ENCODE peak calls at places on chromosome 9, in four cellular contexts. One of them, this sample, is unnamed.

GRCh38 chr9:82147798-82148440 is 159.3 kb downstream of the SPATA31D1 start:
- DNase-seq in HCT116: no peak
- DNase-seq in gastrocnemius medialis: no peak
- DNase-seq in A549: no peak
- DNase-seq in this sample: no peak

GRCh38 chr9:134441227-134442086 is 115.2 kb downstream of the RXRA start:
- DNase-seq in HCT116: no peak
- DNase-seq in A549: no peak
- DNase-seq in gastrocnemius medialis: peak
- DNase-seq in this sample: no peak

GRCh38 chr9:81499021-81499454 is 190.3 kb downstream of the TLE1 start:
- DNase-seq in HCT116: no peak
- DNase-seq in gastrocnemius medialis: peak
- DNase-seq in A549: no peak
- DNase-seq in this sample: no peak

GRCh38 chr9:89604463-89605180 is at the start of gene GADD45G:
- DNase-seq in gastrocnemius medialis: peak
- DNase-seq in A549: peak
- DNase-seq in HCT116: no peak
- DNase-seq in this sample: peak

GRCh38 chr9:111013250-111013649 is 25.0 kb downstream of the LPAR1 start:
- DNase-seq in gastrocnemius medialis: no peak
- DNase-seq in A549: no peak
- DNase-seq in HCT116: no peak
- DNase-seq in this sample: no peak

GRCh38 chr9:34664281-34665108 is 2.0 kb upstream of the CCL27 start:
- DNase-seq in HCT116: peak
- DNase-seq in A549: peak
- DNase-seq in gastrocnemius medialis: peak
- DNase-seq in this sample: peak

GRCh38 chr9:98075332-98075805 is 18.8 kb downstream of the NANS start:
- DNase-seq in gastrocnemius medialis: no peak
- DNase-seq in A549: no peak
- DNase-seq in HCT116: peak
- DNase-seq in this sample: peak

GRCh38 chr9:99103054-99103453 is 1.9 kb upstream of the TGFBR1 start:
- DNase-seq in gastrocnemius medialis: no peak
- DNase-seq in A549: peak
- DNase-seq in HCT116: no peak
- DNase-seq in this sample: no peak

GRCh38 chr9:5951686-5952211 is 61.1 kb downstream of the MLANA start:
- DNase-seq in A549: no peak
- DNase-seq in HCT116: no peak
- DNase-seq in gastrocnemius medialis: no peak
- DNase-seq in this sample: no peak

GRCh38 chr9:114174876-114175771 is 19.8 kb downstream of the COL27A1 start:
- DNase-seq in gastrocnemius medialis: peak
- DNase-seq in A549: no peak
- DNase-seq in HCT116: no peak
- DNase-seq in this sample: no peak

GRCh38 chr9:4661165-4662095 is 664 bp upstream of the PLPP6 start:
- DNase-seq in HCT116: no peak
- DNase-seq in gastrocnemius medialis: no peak
- DNase-seq in A549: no peak
- DNase-seq in this sample: no peak

GRCh38 chr9:114409103-114409780 is 21.5 kb upstream of the AKNA start:
- DNase-seq in gastrocnemius medialis: no peak
- DNase-seq in HCT116: no peak
- DNase-seq in A549: no peak
- DNase-seq in this sample: no peak

GRCh38 chr9:33416996-33417395 is 14.6 kb upstream of the AQP7 start:
- DNase-seq in gastrocnemius medialis: no peak
- DNase-seq in HCT116: no peak
- DNase-seq in A549: no peak
- DNase-seq in this sample: no peak

GRCh38 chr9:69030851-69031645 is 4.5 kb upstream of the FXN start:
- DNase-seq in HCT116: no peak
- DNase-seq in A549: no peak
- DNase-seq in gastrocnemius medialis: no peak
- DNase-seq in this sample: no peak

GRCh38 chr9:8205580-8205979 is 406.0 kb upstream of the DMAC1 start:
- DNase-seq in A549: no peak
- DNase-seq in HCT116: no peak
- DNase-seq in gastrocnemius medialis: no peak
- DNase-seq in this sample: no peak

GRCh38 chr9:126122901-126123616 is 203.6 kb upstream of the MVB12B start:
- DNase-seq in HCT116: no peak
- DNase-seq in A549: no peak
- DNase-seq in gastrocnemius medialis: no peak
- DNase-seq in this sample: no peak

GRCh38 chr9:82540175-82540574 is 522.8 kb downstream of the RASEF start:
- DNase-seq in HCT116: no peak
- DNase-seq in A549: no peak
- DNase-seq in gastrocnemius medialis: no peak
- DNase-seq in this sample: no peak

GRCh38 chr9:137339045-137339444 is 37.0 kb upstream of the NRARP start:
- DNase-seq in gastrocnemius medialis: no peak
- DNase-seq in HCT116: no peak
- DNase-seq in A549: no peak
- DNase-seq in this sample: no peak

GRCh38 chr9:119432428-119432827 is 63.2 kb upstream of the BRINP1 start:
- DNase-seq in A549: no peak
- DNase-seq in HCT116: no peak
- DNase-seq in gastrocnemius medialis: no peak
- DNase-seq in this sample: no peak

GRCh38 chr9:35553670-35554543 is 51.2 kb upstream of the TESK1 start:
- DNase-seq in A549: peak
- DNase-seq in gastrocnemius medialis: peak
- DNase-seq in HCT116: peak
- DNase-seq in this sample: no peak

GRCh38 chr9:27059907-27060306 is 49.1 kb upstream of the TEK start:
- DNase-seq in gastrocnemius medialis: no peak
- DNase-seq in A549: no peak
- DNase-seq in HCT116: no peak
- DNase-seq in this sample: no peak

GRCh38 chr9:86945868-86946711 is 1.2 kb downstream of the GAS1 start:
- DNase-seq in gastrocnemius medialis: peak
- DNase-seq in A549: peak
- DNase-seq in HCT116: no peak
- DNase-seq in this sample: peak

GRCh38 chr9:114099523-114100270 is 605 bp upstream of the KIF12 start:
- DNase-seq in gastrocnemius medialis: no peak
- DNase-seq in HCT116: no peak
- DNase-seq in A549: no peak
- DNase-seq in this sample: no peak

GRCh38 chr9:124794902-124795491 is 18.1 kb downstream of the OLFML2A start:
- DNase-seq in HCT116: peak
- DNase-seq in gastrocnemius medialis: peak
- DNase-seq in A549: no peak
- DNase-seq in this sample: no peak

GRCh38 chr9:21455320-21455719 is 15.1 kb downstream of the IFNA1 start:
- DNase-seq in HCT116: peak
- DNase-seq in gastrocnemius medialis: no peak
- DNase-seq in A549: peak
- DNase-seq in this sample: no peak

GRCh38 chr9:102106446-102106845 is 368.0 kb upstream of the GRIN3A start:
- DNase-seq in gastrocnemius medialis: no peak
- DNase-seq in A549: no peak
- DNase-seq in HCT116: no peak
- DNase-seq in this sample: no peak

GRCh38 chr9:127707766-127708165 is 978 bp downstream of the CFAP157 start:
- DNase-seq in HCT116: peak
- DNase-seq in A549: no peak
- DNase-seq in gastrocnemius medialis: no peak
- DNase-seq in this sample: no peak

GRCh38 chr9:117354252-117354847 is 60.5 kb downstream of the ASTN2 start:
- DNase-seq in gastrocnemius medialis: no peak
- DNase-seq in A549: no peak
- DNase-seq in HCT116: no peak
- DNase-seq in this sample: no peak

GRCh38 chr9:106616946-106617345 is 246.0 kb upstream of the ZNF462 start:
- DNase-seq in gastrocnemius medialis: no peak
- DNase-seq in A549: no peak
- DNase-seq in HCT116: no peak
- DNase-seq in this sample: no peak

GRCh38 chr9:136840877-136841645 is 1.2 kb upstream of the AJM1 start:
- DNase-seq in A549: no peak
- DNase-seq in gastrocnemius medialis: peak
- DNase-seq in HCT116: no peak
- DNase-seq in this sample: no peak

GRCh38 chr9:12695474-12695873 is 2.3 kb downstream of the TYRP1 start:
- DNase-seq in A549: no peak
- DNase-seq in gastrocnemius medialis: peak
- DNase-seq in HCT116: no peak
- DNase-seq in this sample: no peak

GRCh38 chr9:79489241-79490000 is 82.3 kb upstream of the TLE4 start:
- DNase-seq in A549: peak
- DNase-seq in HCT116: no peak
- DNase-seq in gastrocnemius medialis: peak
- DNase-seq in this sample: peak

GRCh38 chr9:71987471-71988371 is 72.7 kb downstream of the C9orf57 start:
- DNase-seq in HCT116: no peak
- DNase-seq in gastrocnemius medialis: no peak
- DNase-seq in A549: no peak
- DNase-seq in this sample: no peak

GRCh38 chr9:35516481-35516880 is 26.6 kb downstream of the RUSC2 start:
- DNase-seq in HCT116: no peak
- DNase-seq in gastrocnemius medialis: no peak
- DNase-seq in A549: peak
- DNase-seq in this sample: no peak

GRCh38 chr9:87885484-87886189 is 3.0 kb downstream of the SPATA31E1 start:
- DNase-seq in A549: no peak
- DNase-seq in HCT116: no peak
- DNase-seq in gastrocnemius medialis: no peak
- DNase-seq in this sample: no peak

GRCh38 chr9:135029871-135030710 is 57.4 kb upstream of the OLFM1 start:
- DNase-seq in HCT116: no peak
- DNase-seq in A549: no peak
- DNase-seq in gastrocnemius medialis: no peak
- DNase-seq in this sample: no peak

GRCh38 chr9:16158063-16158462 is 605.2 kb downstream of the CCDC171 start:
- DNase-seq in A549: no peak
- DNase-seq in HCT116: no peak
- DNase-seq in gastrocnemius medialis: no peak
- DNase-seq in this sample: no peak
- H3K4me3 ChIP-seq in A549: no peak
- H3K4me3 ChIP-seq in HCT116: no peak
- H3K4me3 ChIP-seq in gastrocnemius medialis: no peak
- H3K4me3 ChIP-seq in this sample: no peak

DNA sequence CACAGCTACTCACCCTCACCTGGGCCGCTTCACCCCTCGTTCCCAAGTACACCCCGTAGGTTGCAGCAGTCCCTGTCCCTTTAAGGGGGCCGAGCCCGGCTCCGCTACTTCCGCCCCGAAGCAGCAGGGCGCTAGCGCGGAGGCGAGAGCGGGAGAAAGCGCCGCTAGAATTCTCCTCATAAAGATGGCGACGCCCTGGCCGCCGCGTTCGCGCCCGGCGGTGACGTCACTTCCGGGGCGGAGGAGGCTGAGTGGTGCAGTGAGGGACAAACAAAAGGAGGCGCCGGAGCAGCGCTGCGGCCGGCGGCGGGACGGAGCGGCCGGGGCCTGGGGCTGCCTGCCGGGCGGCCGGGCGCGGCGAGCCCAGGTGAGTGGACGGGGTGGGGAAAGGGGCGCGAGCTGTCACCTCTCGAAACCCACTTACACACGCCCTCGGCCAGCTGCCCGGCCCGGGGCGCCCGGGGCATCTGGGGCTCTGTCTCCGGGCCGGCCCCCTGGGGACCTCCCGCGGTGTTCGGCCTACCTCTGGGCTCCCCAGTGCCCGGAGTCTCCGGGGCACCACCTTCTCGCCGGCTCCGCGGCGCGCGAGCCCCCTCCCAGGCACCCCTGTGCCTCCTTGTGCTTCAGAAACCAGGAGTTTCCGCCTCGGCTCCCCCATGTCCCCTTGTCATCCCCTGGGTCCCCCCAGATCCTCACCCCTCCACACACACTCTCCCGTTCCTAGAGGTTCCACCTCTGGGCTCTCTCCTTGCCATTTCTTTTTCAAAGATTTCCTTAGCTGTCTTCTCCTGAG is at the start of the genes KYAT1 and LRRC8A:
- DNase-seq in gastrocnemius medialis: peak
- DNase-seq in A549: peak
- DNase-seq in HCT116: peak
- DNase-seq in this sample: peak
- TF ChIP-seq POLR2A in gastrocnemius medialis: peak
- TF ChIP-seq POLR2A in A549: peak
- TF ChIP-seq POLR2A in HCT116: peak
- TF ChIP-seq POLR2A in this sample: peak

GRCh38 chr9:37026085-37026935 is 7.8 kb downstream of the PAX5 start:
- DNase-seq in A549: no peak
- DNase-seq in gastrocnemius medialis: no peak
- DNase-seq in HCT116: no peak
- DNase-seq in this sample: no peak
- H3K27ac ChIP-seq in A549: no peak
- H3K27ac ChIP-seq in gastrocnemius medialis: no peak
- H3K27ac ChIP-seq in HCT116: no peak
- H3K27ac ChIP-seq in this sample: no peak

GRCh38 chr9:92671323-92671722 is 1.4 kb upstream of the IPPK start:
- DNase-seq in HCT116: peak
- DNase-seq in gastrocnemius medialis: no peak
- DNase-seq in A549: peak
- DNase-seq in this sample: peak
- H3K4me3 ChIP-seq in HCT116: peak
- H3K4me3 ChIP-seq in gastrocnemius medialis: peak
- H3K4me3 ChIP-seq in A549: peak
- H3K4me3 ChIP-seq in this sample: peak

GRCh38 chr9:133276923-133277322 is 1.9 kb upstream of the ABO start:
- DNase-seq in HCT116: no peak
- DNase-seq in gastrocnemius medialis: no peak
- DNase-seq in A549: no peak
- DNase-seq in this sample: no peak

GRCh38 chr9:133273819-133274218 is 1.2 kb downstream of the ABO start:
- DNase-seq in gastrocnemius medialis: no peak
- DNase-seq in HCT116: no peak
- DNase-seq in A549: no peak
- DNase-seq in this sample: no peak

GRCh38 chr9:133276001-133276884 is 1.2 kb upstream of the ABO start:
- DNase-seq in A549: no peak
- DNase-seq in HCT116: no peak
- DNase-seq in gastrocnemius medialis: no peak
- DNase-seq in this sample: no peak

GRCh38 chr9:133274236-133275104 is 531 bp downstream of the ABO start:
- DNase-seq in A549: no peak
- DNase-seq in HCT116: no peak
- DNase-seq in gastrocnemius medialis: no peak
- DNase-seq in this sample: no peak

GRCh38 chr9:133275105-133276000 is at the start of gene ABO:
- DNase-seq in gastrocnemius medialis: no peak
- DNase-seq in HCT116: no peak
- DNase-seq in A549: no peak
- DNase-seq in this sample: no peak
- TF ChIP-seq POLR2A in gastrocnemius medialis: no peak
- TF ChIP-seq POLR2A in HCT116: no peak
- TF ChIP-seq POLR2A in A549: no peak
- TF ChIP-seq POLR2A in this sample: no peak

GRCh38 chr9:38068866-38069628 is at the start of gene SHB:
- DNase-seq in HCT116: no peak
- DNase-seq in gastrocnemius medialis: peak
- DNase-seq in A549: peak
- DNase-seq in this sample: peak
- H3K27ac ChIP-seq in HCT116: peak
- H3K27ac ChIP-seq in gastrocnemius medialis: peak
- H3K27ac ChIP-seq in A549: peak
- H3K27ac ChIP-seq in this sample: peak

This sample was measured in tibial nerve.